ENCODE peak calls at places on chromosomes 3 and 15, in four cellular contexts. I is effector memory CD4-positive, alpha-beta T cell; Z is left ventricle myocardium inferior; V is stomach. Q is an unnamed sample. For H3K4me1, the result is how much of the 10 kb centered on the place peaks cover.

GRCh38 chr3:71805199-71805598 is 20.3 kb upstream of the PROK2 start:
- DNase-seq in I (no peak), Z (no peak), V (no peak), Q (no peak)

GRCh38 chr3:105355355-105356063 is 11.2 kb upstream of the ALCAM start:
- DNase-seq in I (no peak), Z (no peak), V (no peak), Q (no peak)

GRCh38 chr3:131328739-131329138 is 52.8 kb upstream of the NUDT16 start:
- DNase-seq in I (no peak), Z (no peak), V (no peak), Q (no peak)

GRCh38 chr15:25508369-25509002 is 69.7 kb upstream of the UBE3A start:
- DNase-seq in I (no peak), Z (no peak), V (no peak), Q (peak)

GRCh38 chr3:143266512-143266911 is 146.9 kb downstream of the CHST2 start:
- DNase-seq in I (no peak), Z (no peak), V (no peak), Q (no peak)

GRCh38 chr15:78438595-78439285 is 724 bp downstream of the IREB2 start:
- DNase-seq in I (no peak), Z (no peak), V (no peak), Q (peak)

GRCh38 chr3:31448035-31448881 is 84.5 kb upstream of the STT3B start:
- DNase-seq in I (no peak), Z (no peak), V (peak), Q (peak)

GRCh38 chr3:172591876-172592771 is 68.9 kb upstream of the TNFSF10 start:
- DNase-seq in I (peak), Z (no peak), V (no peak), Q (no peak)

GRCh38 chr3:108219336-108219735 is 2.9 kb downstream of the IFT57 start:
- DNase-seq in I (no peak), Z (no peak), V (no peak), Q (no peak)

GRCh38 chr3:126212629-126213375 is 32.4 kb upstream of the ALDH1L1 start:
- DNase-seq in I (no peak), Z (peak), V (peak), Q (peak)

GRCh38 chr3:11238057-11238456 is 34.1 kb upstream of the ATG7 start:
- DNase-seq in I (no peak), Z (no peak), V (no peak), Q (peak)

GRCh38 chr3:30747771-30748281 is 141.4 kb downstream of the TGFBR2 start:
- DNase-seq in I (no peak), Z (no peak), V (no peak), Q (peak)

GRCh38 chr3:139721370-139721769 is 43.6 kb upstream of the NMNAT3 start:
- DNase-seq in I (no peak), Z (no peak), V (no peak), Q (no peak)

GRCh38 chr3:196397941-196398340 is 34.3 kb downstream of the UBXN7 start:
- DNase-seq in I (no peak), Z (no peak), V (no peak), Q (no peak)

GRCh38 chr3:119559441-119559963 is at the start of gene CD80:
- DNase-seq in I (no peak), Z (peak), V (peak), Q (peak)

GRCh38 chr3:136380530-136380929 is 130.4 kb downstream of the PCCB start:
- DNase-seq in I (no peak), Z (no peak), V (no peak), Q (no peak)

GRCh38 chr3:26074080-26074479 is 284.2 kb downstream of the OXSM start:
- DNase-seq in I (no peak), Z (no peak), V (no peak), Q (no peak)

GRCh38 chr3:63762180-63762579 is 56.9 kb upstream of the C3orf49 start:
- DNase-seq in I (no peak), Z (no peak), V (no peak), Q (no peak)

GRCh38 chr3:148708409-148708808 is 10.7 kb downstream of the AGTR1 start:
- DNase-seq in I (no peak), Z (no peak), V (no peak), Q (no peak)

GRCh38 chr3:49277357-49277723 is 308 bp upstream of the C3orf62 start:
- DNase-seq in I (no peak), Z (no peak), V (no peak), Q (no peak)
- H3K4me3 ChIP-seq in I (peak), Z (peak), V (peak), Q (no peak)

GRCh38 chr3:128800241-128801187 is 74.5 kb downstream of the RAB7A start:
- DNase-seq in I (no peak), Z (peak), V (no peak), Q (no peak)
- H3K4me1 ChIP-seq in I (under half), Z (half or more), V (under half), Q (under half)

DNA sequence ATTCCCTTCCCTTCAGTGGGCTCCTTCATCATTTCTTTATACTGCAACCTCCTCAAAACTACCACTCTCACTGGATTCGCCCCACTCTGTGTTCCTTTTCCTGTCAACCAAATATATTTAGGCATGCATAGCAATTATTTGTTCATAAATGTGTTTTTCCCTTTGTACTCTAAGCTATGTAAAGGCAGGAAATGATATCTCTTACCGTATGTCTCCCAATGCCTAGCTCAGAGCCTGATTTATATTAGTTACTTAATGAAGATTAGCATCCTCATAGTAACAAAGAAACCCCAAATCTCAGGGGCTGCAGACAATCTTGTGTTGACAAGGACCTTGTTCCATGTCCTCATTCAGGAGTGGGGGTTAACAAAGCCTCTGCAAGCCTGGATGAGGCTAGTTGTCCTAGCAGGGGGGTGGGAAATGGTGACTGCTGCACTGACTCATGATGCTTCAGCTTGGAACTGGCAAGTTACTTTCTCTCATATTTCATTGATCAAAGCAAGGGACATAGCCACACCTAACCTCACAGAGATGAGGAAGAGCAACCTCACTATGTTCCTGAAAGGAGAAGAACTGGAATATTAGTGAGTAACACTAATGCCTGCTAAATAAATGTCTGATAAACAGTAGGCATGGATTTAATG is 15.2 kb downstream of the PHLDB2 start:
- DNase-seq in I (no peak), Z (no peak), V (no peak), Q (no peak)
- H3K4me3 ChIP-seq in I (no peak), Z (no peak), V (no peak), Q (no peak)

DNA sequence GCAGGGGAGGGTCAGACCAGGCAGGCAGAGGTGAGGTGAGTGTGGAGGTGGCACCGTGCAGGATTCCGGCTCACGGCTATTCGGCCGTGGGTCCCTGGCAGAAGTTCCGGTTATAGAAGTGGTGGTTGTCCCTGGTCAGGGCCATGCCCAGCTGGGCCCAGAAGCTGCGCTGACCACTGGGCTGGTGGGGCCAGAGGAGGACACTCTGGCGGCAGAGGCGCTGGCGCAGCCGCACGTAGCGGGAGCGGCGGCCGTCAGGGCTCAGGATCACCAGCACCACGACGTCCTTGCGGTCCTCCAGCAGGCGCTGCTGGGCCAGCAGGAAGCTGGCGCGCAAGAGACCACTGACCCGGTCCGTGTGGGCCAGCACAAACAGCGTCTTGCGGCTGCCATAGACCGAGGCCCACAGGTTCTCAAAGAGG is 4.3 kb downstream of the TLR9 start:
- DNase-seq in I (no peak), Z (no peak), V (no peak), Q (no peak)
- H3K4me1 ChIP-seq in I (half or more), Z (under half), V (half or more), Q (under half)